ENCODE peak calls at places on chromosomes 13 and 19, in four cellular contexts. One of them, this sample, is unnamed.

GRCh38 chr19:46410205-46411087 is 2.9 kb downstream of the CCDC8 start:
- DNase-seq in endothelial cell of umbilical vein: no peak
- DNase-seq in IMR-90: no peak
- DNase-seq in K562: no peak
- DNase-seq in this sample: no peak

GRCh38 chr19:5687360-5688198 is 2.5 kb upstream of the RPL36 start:
- DNase-seq in endothelial cell of umbilical vein: no peak
- DNase-seq in IMR-90: no peak
- DNase-seq in K562: no peak
- DNase-seq in this sample: no peak

GRCh38 chr19:22620912-22621311 is 13.2 kb upstream of the ZNF492 start:
- DNase-seq in endothelial cell of umbilical vein: no peak
- DNase-seq in IMR-90: no peak
- DNase-seq in K562: no peak
- DNase-seq in this sample: no peak

GRCh38 chr19:45404557-45405434 is at the start of gene PPP1R13L:
- DNase-seq in endothelial cell of umbilical vein: peak; percentile 90
- DNase-seq in IMR-90: peak; percentile 56
- DNase-seq in K562: peak; percentile 92
- DNase-seq in this sample: peak; percentile 94

GRCh38 chr13:109496216-109496615 is 290.2 kb downstream of the IRS2 start:
- DNase-seq in endothelial cell of umbilical vein: no peak
- DNase-seq in IMR-90: no peak
- DNase-seq in K562: no peak
- DNase-seq in this sample: no peak

GRCh38 chr19:45621976-45622503 is 17.2 kb downstream of the EML2 start:
- DNase-seq in endothelial cell of umbilical vein: no peak
- DNase-seq in IMR-90: no peak
- DNase-seq in K562: no peak
- DNase-seq in this sample: no peak

GRCh38 chr19:4139614-4140236 is 13.7 kb upstream of the CREB3L3 start:
- DNase-seq in endothelial cell of umbilical vein: peak; percentile 63
- DNase-seq in IMR-90: peak; percentile 31
- DNase-seq in K562: peak; percentile 86
- DNase-seq in this sample: no peak

GRCh38 chr19:11480081-11480926 is 542 bp downstream of the ELAVL3 start:
- DNase-seq in endothelial cell of umbilical vein: no peak
- DNase-seq in IMR-90: no peak
- DNase-seq in K562: no peak
- DNase-seq in this sample: no peak

GRCh38 chr13:64347662-64348061 is 2882.5 kb downstream of the PCDH9 start:
- DNase-seq in endothelial cell of umbilical vein: no peak
- DNase-seq in IMR-90: peak; percentile 19
- DNase-seq in K562: no peak
- DNase-seq in this sample: no peak

GRCh38 chr19:46373573-46374359 is 26.9 kb downstream of the PPP5C start:
- DNase-seq in endothelial cell of umbilical vein: peak; percentile 81
- DNase-seq in IMR-90: peak; percentile 50
- DNase-seq in K562: no peak
- DNase-seq in this sample: peak; percentile 99

GRCh38 chr13:47426126-47426849 is 529.4 kb upstream of the HTR2A start:
- DNase-seq in endothelial cell of umbilical vein: no peak
- DNase-seq in IMR-90: peak; percentile 86
- DNase-seq in K562: no peak
- DNase-seq in this sample: no peak

GRCh38 chr19:56829586-56829985 is 10.9 kb downstream of the PEG3 start:
- DNase-seq in endothelial cell of umbilical vein: no peak
- DNase-seq in IMR-90: no peak
- DNase-seq in K562: no peak
- DNase-seq in this sample: no peak

GRCh38 chr19:54448037-54448773 is 794 bp upstream of the LENG8 start:
- DNase-seq in endothelial cell of umbilical vein: peak; percentile 75
- DNase-seq in IMR-90: peak; percentile 68
- DNase-seq in K562: peak; percentile 70
- DNase-seq in this sample: no peak

GRCh38 chr19:35557539-35558399 is 5.7 kb downstream of the ATP4A start:
- DNase-seq in endothelial cell of umbilical vein: peak; percentile 71
- DNase-seq in IMR-90: peak; percentile 33
- DNase-seq in K562: peak; percentile 91
- DNase-seq in this sample: no peak

GRCh38 chr19:2810141-2811091 is 9.3 kb upstream of the ZNF554 start:
- DNase-seq in endothelial cell of umbilical vein: no peak
- DNase-seq in IMR-90: no peak
- DNase-seq in K562: no peak
- DNase-seq in this sample: no peak

GRCh38 chr13:42539670-42540069 is 34.3 kb upstream of the TNFSF11 start:
- DNase-seq in endothelial cell of umbilical vein: peak; percentile 75
- DNase-seq in IMR-90: no peak
- DNase-seq in K562: no peak
- DNase-seq in this sample: no peak

GRCh38 chr13:100451923-100452322 is 136.7 kb downstream of the GGACT start:
- DNase-seq in endothelial cell of umbilical vein: no peak
- DNase-seq in IMR-90: no peak
- DNase-seq in K562: no peak
- DNase-seq in this sample: no peak

GRCh38 chr19:39197808-39198207 is 1.0 kb downstream of the NCCRP1 start:
- DNase-seq in endothelial cell of umbilical vein: no peak
- DNase-seq in IMR-90: no peak
- DNase-seq in K562: no peak
- DNase-seq in this sample: no peak

GRCh38 chr19:10796653-10797052 is 39.4 kb downstream of the TMED1 start:
- DNase-seq in endothelial cell of umbilical vein: no peak
- DNase-seq in IMR-90: no peak
- DNase-seq in K562: no peak
- DNase-seq in this sample: no peak

GRCh38 chr19:4357095-4357797 is 13.9 kb downstream of the MPND start:
- DNase-seq in endothelial cell of umbilical vein: no peak
- DNase-seq in IMR-90: no peak
- DNase-seq in K562: no peak
- DNase-seq in this sample: no peak

GRCh38 chr13:114194853-114195252 is 15.8 kb downstream of the CFAP97D2 start:
- DNase-seq in endothelial cell of umbilical vein: no peak
- DNase-seq in IMR-90: no peak
- DNase-seq in K562: no peak
- DNase-seq in this sample: no peak

GRCh38 chr19:44207126-44207803 is 5.1 kb upstream of the ZNF227 start:
- DNase-seq in endothelial cell of umbilical vein: peak; percentile 91
- DNase-seq in IMR-90: peak; percentile 93
- DNase-seq in K562: peak; percentile 94
- DNase-seq in this sample: peak; percentile 74

GRCh38 chr13:36432106-36432544 is at the start of gene CCNA1:
- DNase-seq in endothelial cell of umbilical vein: no peak
- DNase-seq in IMR-90: no peak
- DNase-seq in K562: peak; percentile 27
- DNase-seq in this sample: no peak

DNA sequence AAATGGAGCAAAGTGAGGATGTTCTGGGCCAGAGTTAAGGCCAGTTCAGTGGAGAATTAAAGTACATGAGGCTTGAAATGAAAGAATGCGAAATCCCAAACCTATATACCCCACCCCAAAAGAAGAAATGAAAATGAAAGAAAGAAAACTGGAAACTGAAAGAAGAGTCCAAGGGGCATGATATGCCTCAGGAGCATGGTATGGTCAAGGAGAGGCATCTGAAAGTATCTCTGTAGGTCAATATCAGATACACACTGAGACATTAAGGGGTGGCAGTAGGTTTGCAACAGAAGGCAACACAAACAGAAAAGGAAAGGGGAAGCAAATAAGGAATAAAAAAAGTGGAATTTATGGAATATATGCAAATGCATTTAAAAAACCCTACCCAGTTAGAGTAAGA is 166.5 kb downstream of the COG6 start:
- DNase-seq in endothelial cell of umbilical vein: no peak
- DNase-seq in IMR-90: no peak
- DNase-seq in K562: no peak
- DNase-seq in this sample: no peak
- H3K4me1 ChIP-seq in endothelial cell of umbilical vein: peaks cover 17% of the 10 kb centered on the region
- H3K4me1 ChIP-seq in IMR-90: no peaks in the 10 kb centered on the region
- H3K4me1 ChIP-seq in K562: no peaks in the 10 kb centered on the region
- H3K4me1 ChIP-seq in this sample: no peaks in the 10 kb centered on the region

GRCh38 chr19:47534628-47535027 is 19.8 kb upstream of the NAPA start:
- DNase-seq in endothelial cell of umbilical vein: no peak
- DNase-seq in IMR-90: no peak
- DNase-seq in K562: no peak
- DNase-seq in this sample: no peak
- H3K9me1 ChIP-seq in endothelial cell of umbilical vein: no peaks in the 10 kb centered on the region
- H3K9me1 ChIP-seq in IMR-90: peaks cover 2% of the 10 kb centered on the region
- H3K9me1 ChIP-seq in K562: no peaks in the 10 kb centered on the region
- H3K9me1 ChIP-seq in this sample: no peaks in the 10 kb centered on the region

DNA sequence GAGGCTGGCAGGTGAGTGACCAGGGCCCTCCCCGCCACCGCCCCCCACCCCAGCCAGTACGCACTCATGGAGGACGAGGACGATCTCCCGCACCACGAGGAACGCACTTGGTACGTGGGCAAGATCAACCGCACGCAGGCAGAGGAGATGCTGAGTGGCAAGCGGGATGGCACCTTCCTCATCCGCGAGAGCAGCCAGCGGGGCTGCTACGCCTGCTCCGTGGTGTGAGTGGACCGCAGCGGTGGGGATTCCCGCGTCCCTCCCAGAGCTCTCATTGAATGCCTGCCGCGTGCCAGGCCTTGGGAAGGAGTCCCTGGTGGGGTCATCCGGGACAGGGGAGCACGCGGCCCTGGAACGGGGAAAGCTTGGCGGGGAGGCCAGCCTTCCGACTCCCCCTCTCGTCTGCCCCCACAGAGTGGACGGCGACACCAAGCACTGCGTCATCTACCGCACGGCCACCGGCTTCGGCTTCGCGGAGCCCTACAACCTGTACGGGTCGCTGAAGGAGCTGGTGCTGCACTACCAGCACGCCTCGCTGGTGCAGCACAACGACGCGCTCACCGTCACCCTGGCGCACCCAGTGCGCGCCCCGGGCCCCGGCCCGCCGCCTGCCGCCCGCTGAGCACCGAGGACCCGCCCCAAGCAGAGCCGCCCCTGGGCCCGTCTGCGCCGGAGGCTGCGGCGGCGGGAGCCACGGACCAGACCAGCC is 4.8 kb upstream of the IFI30 start:
- DNase-seq in endothelial cell of umbilical vein: no peak
- DNase-seq in IMR-90: no peak
- DNase-seq in K562: no peak
- DNase-seq in this sample: no peak
- H3K4me2 ChIP-seq in endothelial cell of umbilical vein: no peak overlapping the region
- H3K4me2 ChIP-seq in IMR-90: no peak overlapping the region
- H3K4me2 ChIP-seq in K562: no peak overlapping the region
- H3K4me2 ChIP-seq in this sample: no peak overlapping the region

GRCh38 chr13:38804536-38804935 is 117.7 kb downstream of the FREM2 start:
- DNase-seq in endothelial cell of umbilical vein: no peak
- DNase-seq in IMR-90: no peak
- DNase-seq in K562: no peak
- DNase-seq in this sample: no peak
- H3K4me1 ChIP-seq in endothelial cell of umbilical vein: no peaks in the 10 kb centered on the region
- H3K4me1 ChIP-seq in IMR-90: no peaks in the 10 kb centered on the region
- H3K4me1 ChIP-seq in K562: no peaks in the 10 kb centered on the region
- H3K4me1 ChIP-seq in this sample: peaks cover 10% of the 10 kb centered on the region

This sample was measured in keratinocyte.